ENCODE peak calls at places on chromosome X, in six cellular contexts. I is activated CD8-positive, alpha-beta memory T cell treated with anti-CD3 and anti-CD28 coated beads for 1 hour; K is NCI-H2081; X is GM19239; V is PC-3; Q is hypothalamus. D is an unnamed sample.

GRCh38 chrX:65241059-65241721 is 264.9 kb upstream of the ZC4H2 start:
- DNase-seq in Q (no peak), V (no peak), K (no peak), X (no peak), I (no peak), D (no peak)

GRCh38 chrX:39874202-39874816 is 223.4 kb downstream of the BCOR start:
- DNase-seq in V (peak; percentile 74), X (no peak), K (no peak), Q (no peak), I (no peak), D (no peak)

GRCh38 chrX:135625995-135626394 is 87.4 kb upstream of the CT45A1 start:
- DNase-seq in X (no peak), Q (no peak), I (no peak), V (peak; percentile 39), K (no peak), D (no peak)

GRCh38 chrX:153505361-153505760 is 10.6 kb downstream of the BGN start:
- DNase-seq in I (no peak), V (no peak), X (no peak), K (no peak), Q (no peak), D (no peak)

GRCh38 chrX:3250946-3251345 is 95.5 kb downstream of the MXRA5 start:
- DNase-seq in X (no peak), K (no peak), Q (no peak), V (no peak), I (no peak), D (no peak)

GRCh38 chrX:109294097-109294815 is 187.6 kb downstream of the GUCY2F start:
- DNase-seq in I (no peak), K (no peak), Q (no peak), V (no peak), X (no peak), D (no peak)

GRCh38 chrX:108018659-108019381 is 26.0 kb upstream of the VSIG1 start:
- DNase-seq in I (no peak), Q (no peak), V (peak; percentile 63), X (no peak), K (no peak), D (no peak)

GRCh38 chrX:96929036-96929435 is 45.3 kb downstream of the RPA4 start:
- DNase-seq in K (no peak), V (no peak), Q (no peak), I (no peak), X (no peak), D (no peak)

GRCh38 chrX:39534949-39535348 is 562.8 kb downstream of the BCOR start:
- DNase-seq in K (no peak), Q (no peak), I (no peak), V (no peak), X (no peak), D (no peak)

GRCh38 chrX:96715412-96715940 is 30.8 kb downstream of the DIAPH2 start:
- DNase-seq in X (no peak), I (no peak), K (no peak), V (peak; percentile 78), Q (no peak), D (no peak)

GRCh38 chrX:81489987-81490386 is 288.1 kb downstream of the SH3BGRL start:
- DNase-seq in Q (no peak), K (no peak), X (no peak), I (no peak), V (peak; percentile 21), D (no peak)

GRCh38 chrX:106415276-106415895 is 196.4 kb upstream of the RADX start:
- DNase-seq in I (no peak), K (peak; percentile 55), X (peak; percentile 1), V (peak; percentile 50), Q (no peak), D (no peak)

GRCh38 chrX:88135735-88136134 is 611.3 kb upstream of the CPXCR1 start:
- DNase-seq in Q (no peak), V (peak; percentile 35), X (no peak), I (no peak), K (no peak), D (no peak)

GRCh38 chrX:82230013-82230412 is 1028.1 kb downstream of the SH3BGRL start:
- DNase-seq in I (no peak), X (no peak), Q (no peak), V (no peak), K (no peak), D (no peak)

GRCh38 chrX:152865232-152865920 is 32.5 kb upstream of the ZNF185 start:
- DNase-seq in X (no peak), Q (no peak), K (no peak), I (no peak), V (no peak), D (no peak)

GRCh38 chrX:56789518-56790070 is 60.6 kb downstream of the NBDY start:
- DNase-seq in Q (no peak), K (no peak), I (no peak), X (no peak), V (no peak), D (no peak)

GRCh38 chrX:115494133-115494532 is 66.8 kb upstream of the PLS3 start:
- DNase-seq in I (no peak), Q (no peak), K (peak; percentile 38), X (no peak), V (peak; percentile 41), D (no peak)